ENCODE peak calls at places on chromosomes 12 and 14, in five cellular contexts. D, B, S, F and I are unnamed samples. For H3K36me3, the result is how much of the 10 kb centered on the place peaks cover.

GRCh38 chr14:55077691-55078151 is 26.3 kb downstream of the MAPK1IP1L start:
- DNase-seq in D (no peak), S (peak), B (no peak), F (no peak), I (peak)

GRCh38 chr12:51705450-51705849 is 114.4 kb downstream of the SCN8A start:
- DNase-seq in S (no peak), B (no peak), D (no peak), F (no peak), I (no peak)

GRCh38 chr12:6430124-6430989 is 14.4 kb upstream of the CD27 start:
- DNase-seq in F (peak), S (peak), B (peak), D (no peak), I (no peak)

GRCh38 chr12:108642269-108642870 is 8.7 kb upstream of the SELPLG start:
- DNase-seq in D (peak), S (no peak), F (no peak), B (no peak), I (peak)

GRCh38 chr14:21308479-21309237 is 28.8 kb downstream of the RPGRIP1 start:
- DNase-seq in D (peak), B (peak), F (peak), S (peak), I (no peak)

GRCh38 chr14:22530101-22530500 is 58.9 kb downstream of the DAD1 start:
- DNase-seq in B (no peak), S (no peak), D (no peak), F (no peak), I (peak)

GRCh38 chr12:40752011-40752410 is 59.8 kb downstream of the CNTN1 start:
- DNase-seq in D (no peak), B (no peak), F (no peak), S (no peak), I (no peak)

GRCh38 chr14:95485222-95485819 is 31.1 kb downstream of the SYNE3 start:
- DNase-seq in D (no peak), F (no peak), B (no peak), S (no peak), I (no peak)

GRCh38 chr12:88163371-88163770 is 21.3 kb downstream of the TMTC3 start:
- DNase-seq in D (no peak), B (no peak), F (no peak), S (no peak), I (no peak)

GRCh38 chr12:110022980-110023633 is 23.9 kb downstream of the ANKRD13A start:
- DNase-seq in B (no peak), S (no peak), F (no peak), D (no peak), I (no peak)

GRCh38 chr12:31732926-31733548 is 4.2 kb upstream of the AMN1 start:
- DNase-seq in D (no peak), B (peak), S (no peak), F (peak), I (no peak)

GRCh38 chr14:78220273-78220672 is 50.1 kb downstream of the NRXN3 start:
- DNase-seq in B (no peak), S (no peak), F (no peak), D (no peak), I (no peak)

GRCh38 chr14:21334202-21334906 is 49.5 kb downstream of the SUPT16H start:
- DNase-seq in S (no peak), F (no peak), D (no peak), B (no peak), I (no peak)

GRCh38 chr12:96366255-96366654 is 34.0 kb downstream of the CDK17 start:
- DNase-seq in S (no peak), D (no peak), F (no peak), B (no peak), I (no peak)

GRCh38 chr14:85482549-85482948 is 47.4 kb upstream of the FLRT2 start:
- DNase-seq in B (no peak), F (no peak), D (no peak), S (no peak), I (no peak)

GRCh38 chr14:20682435-20683124 is 1.8 kb upstream of the RNASE4 start:
- DNase-seq in B (peak), D (peak), F (peak), S (peak), I (no peak)

GRCh38 chr12:109998241-109998903 is 858 bp upstream of the ANKRD13A start:
- DNase-seq in B (peak), D (no peak), F (no peak), S (no peak), I (no peak)

GRCh38 chr12:26176725-26177124 is 18.6 kb upstream of the SSPN start:
- DNase-seq in F (no peak), B (no peak), D (no peak), S (no peak), I (no peak)

GRCh38 chr12:56237552-56237951 is 7.7 kb downstream of the SLC39A5 start:
- DNase-seq in B (no peak), F (no peak), D (no peak), S (no peak), I (no peak)

DNA sequence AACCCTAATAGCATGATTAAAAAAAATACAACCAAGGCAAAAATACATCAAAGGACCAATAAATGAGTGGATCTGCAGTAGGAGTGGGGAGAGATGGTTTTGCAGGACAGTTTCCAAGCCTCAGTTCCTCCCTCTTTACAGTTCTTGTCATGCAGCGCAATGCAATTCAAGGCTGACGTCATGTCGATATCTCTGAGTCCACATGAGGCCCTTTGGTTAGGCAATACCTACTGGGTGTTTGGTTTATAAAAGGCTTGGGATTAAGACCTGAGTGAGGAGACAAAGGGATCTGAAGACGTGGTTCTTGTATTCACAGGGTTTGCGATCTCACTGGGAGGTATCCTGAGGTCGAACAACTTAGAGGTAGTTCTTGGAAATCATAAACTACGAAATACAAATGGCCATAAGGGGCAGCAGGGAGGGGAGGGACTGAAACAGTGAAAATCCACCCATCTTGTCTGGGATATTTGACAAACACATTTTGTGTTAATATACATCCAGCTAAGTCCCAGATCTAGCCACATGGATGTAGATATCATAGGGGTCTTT is 441.0 kb downstream of the FUT8 start:
- DNase-seq in S (no peak), D (no peak), F (no peak), B (peak), I (no peak)
- TF ChIP-seq CTCF in S (no peak), D (no peak), F (no peak), B (no peak), I (no peak)

GRCh38 chr14:92701826-92702225 is 46.6 kb downstream of the LGMN start:
- DNase-seq in S (peak), B (no peak), F (no peak), D (peak), I (no peak)

GRCh38 chr14:92704821-92705220 is 43.6 kb downstream of the LGMN start:
- DNase-seq in S (no peak), B (no peak), F (no peak), D (peak), I (no peak)

GRCh38 chr14:92703516-92703915 is 44.9 kb downstream of the LGMN start:
- DNase-seq in D (peak), S (no peak), B (no peak), F (no peak), I (no peak)

GRCh38 chr14:92704036-92704804 is 44.2 kb downstream of the LGMN start:
- DNase-seq in S (no peak), F (no peak), D (peak), B (no peak), I (no peak)

GRCh38 chr14:92702441-92702918 is 45.9 kb downstream of the LGMN start:
- DNase-seq in F (no peak), D (peak), S (peak), B (no peak), I (no peak)
- H3K4me3 ChIP-seq in F (no peak), D (no peak), S (no peak), B (no peak), I (no peak)

GRCh38 chr14:105012171-105012985 is 8.5 kb downstream of the CDCA4 start:
- DNase-seq in F (no peak), S (no peak), B (no peak), D (peak), I (no peak)

GRCh38 chr14:105011312-105011990 is 9.4 kb downstream of the CDCA4 start:
- DNase-seq in B (no peak), F (no peak), S (no peak), D (peak), I (no peak)

GRCh38 chr14:105010106-105010505 is 10.8 kb downstream of the CDCA4 start:
- DNase-seq in D (peak), S (no peak), B (no peak), F (no peak), I (no peak)

GRCh38 chr14:105013150-105013787 is 7.6 kb downstream of the CDCA4 start:
- DNase-seq in F (no peak), B (no peak), D (peak), S (no peak), I (no peak)

GRCh38 chr14:105010891-105011291 is 10.0 kb downstream of the CDCA4 start:
- DNase-seq in D (peak), B (no peak), F (no peak), S (no peak), I (no peak)
- H3K36me3 ChIP-seq in D (under half), B (half or more), F (under half), S (under half), I (half or more)

DNA sequence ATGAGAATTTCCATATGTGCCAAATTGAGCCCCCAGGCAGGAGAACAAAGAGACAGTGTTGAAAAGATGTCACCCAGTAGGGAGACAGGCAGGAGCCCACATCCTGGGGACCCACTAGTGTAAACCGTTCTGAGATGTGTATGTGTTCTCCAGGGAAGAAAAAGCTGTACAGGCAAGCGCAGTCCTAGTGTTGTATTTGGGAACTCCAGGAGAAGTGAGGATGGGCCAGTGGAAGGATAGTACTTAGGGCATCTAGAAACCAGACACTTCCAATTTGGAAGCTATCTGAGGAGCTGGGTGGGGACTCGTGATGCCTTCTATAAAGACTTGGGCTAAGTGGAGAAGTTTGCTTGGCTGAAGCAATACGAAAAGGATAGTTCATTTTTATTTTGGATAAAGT is 108.2 kb upstream of the ARHGAP5 start:
- DNase-seq in D (no peak), F (no peak), S (no peak), B (no peak), I (no peak)
- TF ChIP-seq CTCF in D (no peak), F (no peak), S (no peak), B (no peak), I (no peak)